ENCODE peak calls at places on chromosomes 13 and 19, in six cellular contexts. J, T, R, M, A and Z are unnamed samples.
A peak's percentile ranks its signal among the peaks of the same experiment; 100 is the strongest.

GRCh38 chr19:23101241-23101640 is 15.6 kb upstream of the ZNF730 start:
- DNase-seq in R (no peak), A (no peak), J (no peak), M (no peak), T (no peak), Z (no peak)

GRCh38 chr19:29817316-29817715 is 5.5 kb downstream of the CCNE1 start:
- DNase-seq in J (no peak), R (no peak), T (no peak), M (no peak), A (no peak), Z (no peak)

GRCh38 chr13:75633285-75633684 is 2.8 kb upstream of the LMO7 start:
- DNase-seq in R (no peak), J (no peak), T (peak; percentile 97), M (no peak), A (no peak), Z (no peak)

GRCh38 chr13:31909889-31910551 is 121.6 kb upstream of the FRY start:
- DNase-seq in J (no peak), A (peak; percentile 47), T (peak; percentile 70), R (peak; percentile 42), M (no peak), Z (no peak)

GRCh38 chr19:4208385-4209094 is 20.8 kb upstream of the EBI3 start:
- DNase-seq in R (no peak), M (no peak), A (no peak), T (peak; percentile 43), J (no peak), Z (no peak)

GRCh38 chr13:111383591-111384440 is 63.4 kb downstream of the TEX29 start:
- DNase-seq in R (no peak), T (no peak), A (no peak), J (no peak), M (peak; percentile 62), Z (peak; percentile 51)

GRCh38 chr19:29543381-29543780 is 17.6 kb downstream of the VSTM2B start:
- DNase-seq in M (no peak), J (peak; percentile 17), T (no peak), R (no peak), A (no peak), Z (peak; percentile 10)

GRCh38 chr19:30606114-30607050 is 234.2 kb downstream of the ZNF536 start:
- DNase-seq in M (peak; percentile 65), R (no peak), A (no peak), J (no peak), T (no peak), Z (no peak)

GRCh38 chr13:113938716-113939115 is 35.2 kb downstream of the C13orf46 start:
- DNase-seq in T (no peak), M (no peak), J (no peak), A (no peak), R (no peak), Z (no peak)

DNA sequence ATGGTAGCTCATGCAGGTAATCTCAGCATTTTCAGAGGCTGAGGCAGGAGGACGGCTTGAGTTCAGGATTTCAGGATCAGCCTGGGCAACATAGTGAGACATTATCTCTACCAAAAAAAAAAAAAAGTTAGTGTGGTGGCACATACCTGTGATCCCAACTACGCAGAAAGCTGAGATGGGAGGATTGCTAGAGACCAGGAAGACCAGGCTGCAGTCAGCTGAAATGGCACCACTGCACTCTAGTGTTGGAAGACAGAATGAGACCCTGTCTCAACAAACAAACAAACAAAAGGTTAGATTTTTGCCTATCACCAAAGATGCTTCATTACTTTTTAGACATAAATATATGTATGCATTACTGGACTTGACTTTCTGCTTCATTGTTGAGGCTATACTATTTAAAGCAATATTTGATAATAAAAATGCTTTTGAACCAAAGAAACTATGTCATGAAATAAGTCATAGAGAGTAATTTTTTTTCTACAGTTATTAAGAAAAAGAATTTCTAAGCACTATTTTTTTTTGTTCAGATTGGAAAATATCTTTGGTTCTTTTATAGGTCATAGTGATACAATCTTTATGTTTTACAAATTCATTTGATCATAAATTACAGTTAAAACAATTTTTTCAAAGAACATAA is 1180.1 kb upstream of the ATXN8OS start:
- DNase-seq in T (no peak), M (no peak), J (no peak), R (no peak), A (no peak), Z (no peak)
- TF ChIP-seq CTCF in T (no peak), M (peak; percentile 84), J (no peak), R (no peak), A (peak; percentile 15), Z (peak; percentile 83)

DNA sequence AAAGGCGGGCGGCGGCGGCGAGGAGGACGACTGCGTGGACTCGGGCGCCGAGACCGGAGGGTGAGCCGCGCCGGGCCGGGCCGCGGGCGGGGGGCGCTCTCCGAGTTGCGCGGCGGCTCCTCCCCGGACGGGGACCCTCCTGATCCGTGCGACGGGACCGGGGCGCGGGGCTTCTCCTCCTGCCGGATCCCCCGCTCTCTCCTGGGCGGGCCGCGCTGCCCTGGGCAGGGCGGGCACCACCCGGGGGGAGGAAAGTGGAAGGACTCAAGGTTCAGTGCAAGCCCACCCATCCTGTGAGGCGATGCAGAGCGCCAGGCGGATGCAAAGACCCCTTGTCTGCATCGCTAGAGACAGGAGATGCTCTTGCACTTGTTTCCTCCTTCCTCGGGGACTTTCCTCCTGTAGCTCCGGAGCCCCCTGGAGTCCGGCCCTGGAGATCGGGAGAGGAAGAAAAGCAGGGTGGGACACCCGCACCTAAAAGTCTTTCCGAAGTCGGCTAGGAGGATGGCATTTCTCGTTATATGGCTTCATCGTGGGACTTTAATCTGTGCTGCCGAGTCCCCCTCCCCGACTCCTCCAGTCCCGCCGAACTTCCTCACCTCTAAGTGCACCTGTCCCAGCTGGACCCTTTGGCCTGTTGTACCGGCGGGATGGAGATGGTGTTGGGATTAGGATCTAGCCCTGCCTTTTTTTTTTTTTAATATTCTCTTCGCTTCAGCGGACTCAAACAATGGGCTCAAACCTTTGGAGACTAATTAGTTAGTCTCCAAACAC is 499 bp downstream of the FAM124A start:
- DNase-seq in A (no peak), M (no peak), T (no peak), J (no peak), R (no peak), Z (no peak)
- TF ChIP-seq CTCF in A (no peak), M (no peak), T (no peak), J (no peak), R (no peak), Z (peak; percentile 30)

DNA sequence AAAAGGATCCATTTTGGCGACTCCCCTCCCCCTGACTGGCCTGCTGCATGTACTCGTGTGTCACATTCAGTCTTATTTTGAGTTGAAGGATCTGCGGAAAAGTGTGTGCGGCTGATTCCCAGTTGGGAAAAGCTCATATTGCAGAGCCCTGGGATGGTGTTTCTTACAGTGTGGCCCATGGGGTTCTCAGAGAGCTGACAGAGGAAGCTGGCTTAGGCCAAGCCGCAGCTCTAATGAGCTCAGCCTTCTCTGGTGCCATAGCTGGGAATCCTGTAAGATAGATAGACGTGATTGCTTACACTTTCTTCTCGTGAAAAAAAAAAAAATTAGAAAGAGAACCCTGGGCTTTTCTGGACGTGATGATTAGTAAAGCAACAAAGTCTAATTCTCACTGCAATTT is 170.3 kb upstream of the ARGLU1 start:
- DNase-seq in M (no peak), R (no peak), J (no peak), T (no peak), A (no peak), Z (no peak)
- TF ChIP-seq CTCF in M (no peak), R (no peak), J (no peak), T (no peak), A (no peak), Z (no peak)

GRCh38 chr13:110305949-110306339 is 1.0 kb downstream of the COL4A1 start:
- DNase-seq in J (peak; percentile 68), R (no peak), M (no peak), A (no peak), T (no peak), Z (no peak)

GRCh38 chr13:110307697-110308376 is 753 bp downstream of the COL4A2 start:
- DNase-seq in M (no peak), J (peak; percentile 77), R (no peak), A (no peak), T (peak; percentile 59), Z (no peak)

GRCh38 chr13:110305544-110305943 is 1.4 kb downstream of the COL4A1 start:
- DNase-seq in A (no peak), T (no peak), M (no peak), R (no peak), J (no peak), Z (no peak)

GRCh38 chr13:110306960-110307696 is at the start of the genes COL4A1 and COL4A2:
- DNase-seq in A (peak; percentile 31), T (peak; percentile 77), M (peak; percentile 95), J (peak; percentile 95), R (peak; percentile 31), Z (peak; percentile 83)

GRCh38 chr13:110306340-110306959 is 507 bp downstream of the COL4A1 start:
- DNase-seq in A (no peak), M (no peak), J (peak; percentile 80), T (no peak), R (no peak), Z (no peak)
- TF ChIP-seq CTCF in A (no peak), M (no peak), J (no peak), T (no peak), R (no peak), Z (peak; percentile 50)

DNA sequence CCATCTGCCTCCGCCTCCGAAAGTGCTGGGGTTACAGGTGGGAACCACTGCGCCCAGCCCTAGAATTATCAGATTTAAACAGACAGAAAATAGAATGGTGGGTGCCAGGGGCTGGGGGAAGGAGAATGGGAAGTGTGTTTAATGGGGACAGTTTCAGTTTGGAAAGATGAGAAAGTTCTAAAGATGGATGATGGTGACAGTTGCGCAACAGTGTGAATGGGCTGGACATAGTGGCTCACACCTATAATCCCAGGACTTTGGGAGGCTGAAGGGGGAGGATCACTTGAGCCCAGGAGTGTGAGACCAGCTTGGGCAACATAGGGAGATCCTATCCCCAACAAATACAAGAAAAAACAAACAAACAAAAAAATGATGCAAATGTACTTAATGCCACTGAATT is 15.9 kb downstream of the KANK2 start:
- DNase-seq in J (no peak), R (no peak), A (no peak), M (no peak), T (no peak), Z (no peak)
- TF ChIP-seq CTCF in J (no peak), R (no peak), A (no peak), M (no peak), T (no peak), Z (no peak)